ENCODE peak calls at places on chromosomes 2 and 18, in nine cellular contexts. W is iPS-NIHi11; V is HT1080; S is NCI-H1417; C is HEK293T; R is heart left ventricle; F is stimulated activated naive CD8-positive, alpha-beta T cell treated with anti-CD3 and anti-CD28 coated beads, Interleukin-15, Interleukin-2, amounts not matched to agents 100 U/mL and 50 U/mL, for 24 hours; J is HT-29; O is ELR. B is an unnamed sample.

GRCh38 chr2:176652300-176653182 is 383.3 kb downstream of the MTX2 start:
- DNase-seq in W (peak), V (peak), S (peak), C (peak), R (no peak), F (no peak), J (peak), O (peak), B (peak)

GRCh38 chr2:7736646-7737305 is 819.6 kb downstream of the RNF144A start:
- DNase-seq in W (no peak), V (peak), S (peak), C (no peak), R (no peak), F (no peak), J (no peak), O (peak), B (no peak)

GRCh38 chr18:75456277-75456676 is 28.8 kb upstream of the SMIM21 start:
- DNase-seq in W (no peak), V (no peak), S (no peak), C (no peak), R (no peak), F (peak), J (no peak), O (no peak), B (no peak)

GRCh38 chr2:240060977-240061591 is 7.8 kb upstream of the OR6B3 start:
- DNase-seq in W (peak), V (peak), S (peak), C (peak), R (no peak), F (peak), J (peak), O (peak), B (peak)

GRCh38 chr2:110869472-110870446 is 137.4 kb downstream of the ACOXL start:
- DNase-seq in W (peak), V (peak), S (no peak), C (no peak), R (no peak), F (no peak), J (peak), O (peak), B (no peak)

GRCh38 chr2:6863792-6864191 is 1.9 kb downstream of the CMPK2 start:
- DNase-seq in W (no peak), V (no peak), S (peak), C (no peak), R (peak), F (no peak), J (no peak), O (no peak), B (no peak)

GRCh38 chr2:26184086-26184485 is 11.2 kb downstream of the GAREM2 start:
- DNase-seq in W (no peak), V (no peak), S (no peak), C (no peak), R (no peak), F (no peak), J (no peak), O (no peak), B (no peak)

GRCh38 chr2:145460151-145460550 is 940.2 kb upstream of the ZEB2 start:
- DNase-seq in W (no peak), V (peak), S (no peak), C (no peak), R (no peak), F (no peak), J (no peak), O (peak), B (no peak)

GRCh38 chr18:12086249-12086648 is 7.4 kb upstream of the ANKRD62 start:
- DNase-seq in W (peak), V (no peak), S (no peak), C (no peak), R (no peak), F (no peak), J (peak), O (no peak), B (peak)

GRCh38 chr2:189569295-189569925 is 11.2 kb downstream of the SLC40A1 start:
- DNase-seq in W (no peak), V (no peak), S (no peak), C (no peak), R (no peak), F (no peak), J (no peak), O (no peak), B (no peak)

GRCh38 chr2:83054751-83055150 is 1404.3 kb downstream of the SUCLG1 start:
- DNase-seq in W (no peak), V (no peak), S (no peak), C (no peak), R (no peak), F (no peak), J (no peak), O (peak), B (no peak)

GRCh38 chr18:10122116-10122515 is 208.3 kb downstream of the VAPA start:
- DNase-seq in W (peak), V (peak), S (peak), C (peak), R (no peak), F (no peak), J (no peak), O (peak), B (no peak)

GRCh38 chr2:227365833-227366232 is 13.3 kb downstream of the TM4SF20 start:
- DNase-seq in W (no peak), V (no peak), S (no peak), C (no peak), R (no peak), F (no peak), J (no peak), O (no peak), B (no peak)

GRCh38 chr2:142857247-142858154 is 20.0 kb upstream of the KYNU start:
- DNase-seq in W (no peak), V (no peak), S (no peak), C (no peak), R (no peak), F (no peak), J (no peak), O (peak), B (no peak)

GRCh38 chr2:124283090-124283489 is 258.0 kb downstream of the CNTNAP5 start:
- DNase-seq in W (no peak), V (peak), S (peak), C (no peak), R (no peak), F (no peak), J (peak), O (peak), B (no peak)

GRCh38 chr2:224543939-224544338 is 41.2 kb downstream of the CUL3 start:
- DNase-seq in W (no peak), V (no peak), S (no peak), C (no peak), R (no peak), F (no peak), J (no peak), O (no peak), B (no peak)

GRCh38 chr2:42792087-42792582 is 248 bp downstream of the HAAO start:
- DNase-seq in W (no peak), V (no peak), S (no peak), C (no peak), R (no peak), F (no peak), J (no peak), O (no peak), B (no peak)

GRCh38 chr2:9287400-9288059 is 80.9 kb downstream of the ASAP2 start:
- DNase-seq in W (no peak), V (peak), S (no peak), C (no peak), R (no peak), F (no peak), J (peak), O (peak), B (no peak)

GRCh38 chr2:19171409-19171808 is 187.0 kb downstream of the OSR1 start:
- DNase-seq in W (no peak), V (no peak), S (no peak), C (no peak), R (no peak), F (no peak), J (peak), O (no peak), B (no peak)

GRCh38 chr2:74316616-74317295 is 26.5 kb downstream of the SLC4A5 start:
- DNase-seq in W (no peak), V (no peak), S (no peak), C (no peak), R (no peak), F (no peak), J (no peak), O (no peak), B (no peak)